ENCODE peak calls at places on chromosomes 16 and 17, in six cellular contexts. O is thoracic aorta, A is NCI-H1092 treated with DMSO at 0.1 percent for 48 hours, D is GF-D8, T is iPS-NIHi11, X is non-pigmented ciliary epithelial cell. C is an unnamed sample.

GRCh38 chr16:77674888-77675287 is 47.4 kb upstream of the NUDT7 start:
- DNase-seq in O (no peak), A (no peak), D (no peak), T (no peak), X (peak), C (no peak)

GRCh38 chr17:16425202-16425601 is 9.8 kb downstream of the TRPV2 start:
- DNase-seq in O (no peak), A (no peak), D (no peak), T (no peak), X (no peak), C (no peak)

GRCh38 chr16:11668590-11669379 is 530 bp downstream of the SNN start:
- DNase-seq in O (no peak), A (no peak), D (no peak), T (no peak), X (no peak), C (no peak)

GRCh38 chr16:69564845-69565610 is 738 bp upstream of the NFAT5 start:
- DNase-seq in O (no peak), A (no peak), D (no peak), T (no peak), X (no peak), C (no peak)

GRCh38 chr16:10728035-10728462 is 15.6 kb upstream of the NUBP1 start:
- DNase-seq in O (no peak), A (no peak), D (no peak), T (no peak), X (no peak), C (no peak)

GRCh38 chr17:9231449-9232154 is 210.3 kb downstream of the NTN1 start:
- DNase-seq in O (no peak), A (no peak), D (no peak), T (no peak), X (no peak), C (no peak)

GRCh38 chr16:67115649-67116048 is 5.9 kb downstream of the PHAF1 start:
- DNase-seq in O (no peak), A (no peak), D (no peak), T (no peak), X (peak), C (no peak)

GRCh38 chr17:32586666-32587065 is 99.9 kb downstream of the CDK5R1 start:
- DNase-seq in O (no peak), A (no peak), D (no peak), T (no peak), X (no peak), C (no peak)

GRCh38 chr16:11207646-11208045 is 48.4 kb downstream of the SOCS1 start:
- DNase-seq in O (no peak), A (no peak), D (no peak), T (no peak), X (no peak), C (no peak)

GRCh38 chr17:80777274-80777673 is 214.4 kb upstream of the CHMP6 start:
- DNase-seq in O (no peak), A (no peak), D (no peak), T (no peak), X (no peak), C (no peak)

GRCh38 chr16:11391576-11391975 is 46.3 kb downstream of the RMI2 start:
- DNase-seq in O (no peak), A (peak), D (no peak), T (peak), X (no peak), C (no peak)

GRCh38 chr16:14109782-14110727 is 38.9 kb downstream of the MRTFB start:
- DNase-seq in O (no peak), A (no peak), D (no peak), T (no peak), X (no peak), C (no peak)

GRCh38 chr17:27669850-27670249 is 38.9 kb downstream of the LGALS9 start:
- DNase-seq in O (no peak), A (no peak), D (no peak), T (no peak), X (no peak), C (no peak)

GRCh38 chr16:68399456-68399855 is 48.9 kb downstream of the SMPD3 start:
- DNase-seq in O (no peak), A (no peak), D (no peak), T (no peak), X (no peak), C (no peak)

GRCh38 chr16:13909069-13909468 is 10.9 kb upstream of the ERCC4 start:
- DNase-seq in O (no peak), A (no peak), D (no peak), T (no peak), X (no peak), C (no peak)

GRCh38 chr17:17170346-17170976 is 35.7 kb downstream of the PLD6 start:
- DNase-seq in O (no peak), A (no peak), D (no peak), T (no peak), X (no peak), C (no peak)

GRCh38 chr17:41651625-41652460 is 27.5 kb upstream of the KRT17 start:
- DNase-seq in O (no peak), A (no peak), D (no peak), T (no peak), X (no peak), C (no peak)

GRCh38 chr17:72388765-72389473 is 268.1 kb downstream of the SOX9 start:
- DNase-seq in O (no peak), A (no peak), D (no peak), T (no peak), X (no peak), C (no peak)

GRCh38 chr16:14110728-14111251 is 39.7 kb downstream of the MRTFB start:
- DNase-seq in O (no peak), A (no peak), D (no peak), T (no peak), X (no peak), C (no peak)

GRCh38 chr17:4476017-4476416 is 22.7 kb upstream of the SPNS2 start:
- DNase-seq in O (no peak), A (no peak), D (no peak), T (peak), X (no peak), C (no peak)

GRCh38 chr17:58327363-58328194 is 1.0 kb downstream of the TSPOAP1 start:
- DNase-seq in O (no peak), A (no peak), D (no peak), T (peak), X (no peak), C (no peak)

GRCh38 chr16:66109677-66110076 is 256.8 kb upstream of the CDH5 start:
- DNase-seq in O (no peak), A (no peak), D (no peak), T (no peak), X (no peak), C (no peak)

GRCh38 chr17:49861150-49861884 is 13.4 kb upstream of the TAC4 start:
- DNase-seq in O (no peak), A (peak), D (no peak), T (peak), X (no peak), C (peak)

GRCh38 chr16:35171106-35171505 is 1711.7 kb downstream of the TP53TG3F start:
- DNase-seq in O (no peak), A (no peak), D (no peak), T (no peak), X (no peak), C (no peak)

GRCh38 chr17:29582254-29582765 is 7.1 kb downstream of the GIT1 start:
- DNase-seq in O (no peak), A (no peak), D (no peak), T (no peak), X (no peak), C (no peak)

GRCh38 chr16:80862153-80862552 is 57.8 kb upstream of the CDYL2 start:
- DNase-seq in O (no peak), A (no peak), D (no peak), T (no peak), X (no peak), C (peak)

GRCh38 chr16:73171380-73171779 is 123.5 kb upstream of the ZFHX3 start:
- DNase-seq in O (no peak), A (peak), D (no peak), T (no peak), X (no peak), C (no peak)

GRCh38 chr16:50742521-50743150 is 750 bp downstream of the CYLD start:
- DNase-seq in O (no peak), A (peak), D (no peak), T (peak), X (no peak), C (no peak)

GRCh38 chr17:44324571-44325275 is at the start of gene SLC25A39:
- DNase-seq in O (peak), A (peak), D (peak), T (peak), X (no peak), C (peak)

GRCh38 chr17:6070895-6071511 is 824 bp downstream of the WSCD1 start:
- DNase-seq in O (no peak), A (peak), D (no peak), T (peak), X (no peak), C (no peak)

GRCh38 chr16:23252310-23252709 is 49.8 kb upstream of the SCNN1B start:
- DNase-seq in O (no peak), A (no peak), D (no peak), T (no peak), X (no peak), C (no peak)

GRCh38 chr17:50501054-50501453 is 7.2 kb upstream of the MYCBPAP start:
- DNase-seq in O (no peak), A (no peak), D (no peak), T (no peak), X (no peak), C (peak)

GRCh38 chr17:18379246-18380146 is 1.9 kb downstream of the EVPLL start:
- DNase-seq in O (no peak), A (no peak), D (no peak), T (no peak), X (no peak), C (no peak)

GRCh38 chr17:63120406-63120805 is 154.4 kb downstream of the TANC2 start:
- DNase-seq in O (no peak), A (no peak), D (no peak), T (no peak), X (no peak), C (no peak)

GRCh38 chr16:81626181-81626674 is 152.9 kb upstream of the PLCG2 start:
- DNase-seq in O (no peak), A (no peak), D (no peak), T (no peak), X (no peak), C (no peak)

C was measured in Kasumi-1.